ENCODE peak calls at places on chromosomes 13 and 19, in nine cellular contexts. T is substantia nigra; X is EL; M is sciatic nerve; U is fibroblast of the conjunctiva; Q is amniotic stem cell; B is AG04449; Y is left ventricle myocardium inferior; Z is stimulated activated CD4-positive, alpha-beta T cell treated with anti-CD3 and anti-CD28 coated beads, Interleukin-2, amount 100 ng/mL, for 48 hours. N is an unnamed sample.

GRCh38 chr13:37617162-37617561 is 18.6 kb upstream of the POSTN start:
- DNase-seq in B (peak), Y (no peak), M (no peak), T (no peak), X (peak), Z (no peak), U (peak), Q (peak), N (no peak)

GRCh38 chr13:98955336-98955735 is 22.5 kb downstream of the DOCK9 start:
- DNase-seq in B (no peak), U (no peak), Y (no peak), M (no peak), X (no peak), Q (no peak), Z (no peak), T (no peak), N (no peak)

GRCh38 chr19:12494260-12494860 is 9.7 kb upstream of the ZNF709 start:
- DNase-seq in B (no peak), Z (no peak), M (no peak), U (no peak), T (no peak), Y (no peak), Q (no peak), X (no peak), N (no peak)

GRCh38 chr13:23833733-23834611 is 55.2 kb downstream of the MIPEP start:
- DNase-seq in M (no peak), Y (no peak), B (no peak), X (no peak), Z (no peak), U (no peak), T (no peak), Q (no peak), N (no peak)

GRCh38 chr13:89267734-89268133 is 1596.6 kb downstream of the SLITRK5 start:
- DNase-seq in U (no peak), Z (no peak), Y (no peak), Q (no peak), X (no peak), M (no peak), B (no peak), T (no peak), N (no peak)

GRCh38 chr13:105918842-105919741 is 616.4 kb downstream of the EFNB2 start:
- DNase-seq in Q (peak), B (no peak), X (peak), M (no peak), Z (no peak), Y (no peak), T (no peak), U (peak), N (peak)

GRCh38 chr19:48926909-48927308 is 6.6 kb upstream of the DHDH start:
- DNase-seq in Y (no peak), U (peak), Z (no peak), Q (peak), X (peak), T (no peak), B (peak), M (no peak), N (peak)

GRCh38 chr19:43667524-43668405 is 2.2 kb downstream of the PLAUR start:
- DNase-seq in U (no peak), Y (peak), Q (no peak), B (no peak), T (no peak), X (no peak), Z (no peak), M (peak), N (no peak)

GRCh38 chr19:4042731-4043082 is 24.0 kb downstream of the ZBTB7A start:
- DNase-seq in Z (no peak), Q (no peak), X (no peak), Y (no peak), U (no peak), T (no peak), M (no peak), B (no peak), N (no peak)

GRCh38 chr13:70170689-70171088 is 62.4 kb upstream of the KLHL1 start:
- DNase-seq in Q (no peak), B (no peak), Y (no peak), X (no peak), M (no peak), T (no peak), U (no peak), Z (no peak), N (no peak)

GRCh38 chr19:38836438-38837303 is 5.1 kb upstream of the ECH1 start:
- DNase-seq in T (no peak), Y (no peak), X (no peak), Q (no peak), B (no peak), Z (no peak), U (no peak), M (no peak), N (no peak)

GRCh38 chr13:40498461-40498860 is 168.0 kb downstream of the FOXO1 start:
- DNase-seq in Z (no peak), X (no peak), B (no peak), U (no peak), Q (no peak), T (no peak), M (no peak), Y (no peak), N (no peak)

GRCh38 chr19:38852231-38853044 is 2.7 kb upstream of the HNRNPL start:
- DNase-seq in U (no peak), B (no peak), X (peak), Y (peak), Q (peak), T (no peak), Z (peak), M (peak), N (peak)

GRCh38 chr13:28181413-28181812 is 43.1 kb downstream of the PAN3 start:
- DNase-seq in Z (no peak), Y (no peak), T (no peak), M (no peak), B (peak), Q (peak), X (peak), U (no peak), N (no peak)

GRCh38 chr19:52742516-52742915 is 7.7 kb upstream of the ZNF611 start:
- DNase-seq in B (no peak), T (no peak), M (no peak), Z (no peak), X (peak), Q (no peak), U (no peak), Y (no peak), N (no peak)

GRCh38 chr19:11017275-11018035 is 56.6 kb downstream of the SMARCA4 start:
- DNase-seq in T (no peak), U (no peak), Q (no peak), Y (no peak), M (no peak), X (no peak), Z (no peak), B (no peak), N (peak)

GRCh38 chr19:46678110-46678732 is 17.2 kb upstream of the DACT3 start:
- DNase-seq in X (peak), M (no peak), B (no peak), Q (no peak), T (no peak), Y (no peak), Z (peak), U (no peak), N (no peak)

N was measured in dorsolateral prefrontal cortex.